ENCODE peak calls at places on chromosomes 1 and 21, in five cellular contexts. L is endothelial cell of umbilical vein, M is astrocyte, U is PC-3, J is HCT116. G is an unnamed sample.

GRCh38 chr1:28718601-28719331 is 18.0 kb upstream of the YTHDF2 start:
- DNase-seq in M (peak; percentile 46), L (peak; percentile 10), J (no peak), U (no peak), G (no peak)

GRCh38 chr1:95033843-95034242 is 38.9 kb downstream of the ALG14 start:
- DNase-seq in U (no peak), J (no peak), L (no peak), M (peak; percentile 63), G (no peak)

GRCh38 chr1:180951881-180952656 is 39.4 kb downstream of the KIAA1614 start:
- DNase-seq in M (no peak), U (no peak), L (no peak), J (no peak), G (no peak)

GRCh38 chr1:154434346-154435075 is 29.4 kb downstream of the IL6R start:
- DNase-seq in L (no peak), J (no peak), U (no peak), M (peak; percentile 16), G (no peak)

GRCh38 chr1:118983558-118984021 is 4.6 kb downstream of the TBX15 start:
- DNase-seq in J (no peak), M (no peak), L (no peak), U (no peak), G (no peak)

GRCh38 chr1:5725855-5726585 is 266.2 kb downstream of the NPHP4 start:
- DNase-seq in U (no peak), M (no peak), J (no peak), L (no peak), G (no peak)

GRCh38 chr1:59408608-59409007 is 111.7 kb downstream of the FGGY start:
- DNase-seq in L (peak; percentile 36), J (no peak), U (no peak), M (peak; percentile 40), G (no peak)

GRCh38 chr21:44455524-44456206 is 355 bp downstream of the LRRC3 start:
- DNase-seq in J (no peak), L (peak; percentile 27), U (peak; percentile 49), M (no peak), G (peak; percentile 50)

GRCh38 chr1:90970208-90970607 is 51.6 kb downstream of the ZNF644 start:
- DNase-seq in U (no peak), L (no peak), J (no peak), M (no peak), G (no peak)

GRCh38 chr1:100735244-100735643 is 15.7 kb downstream of the VCAM1 start:
- DNase-seq in U (no peak), M (no peak), L (no peak), J (no peak), G (no peak)

GRCh38 chr1:204959374-204959773 is 83.6 kb upstream of the CNTN2 start:
- DNase-seq in U (no peak), J (no peak), L (no peak), M (no peak), G (no peak)

GRCh38 chr1:208230668-208231529 is 13.3 kb downstream of the PLXNA2 start:
- DNase-seq in J (no peak), M (no peak), L (no peak), U (no peak), G (no peak)

GRCh38 chr1:2158272-2158671 is 36.3 kb downstream of the FAAP20 start:
- DNase-seq in M (no peak), U (no peak), L (no peak), J (no peak), G (no peak)

GRCh38 chr1:65493792-65494191 is 73.3 kb downstream of the LEPR start:
- DNase-seq in M (no peak), L (peak; percentile 90), J (no peak), U (no peak), G (no peak)

GRCh38 chr1:201307760-201308499 is 24.6 kb downstream of the PKP1 start:
- DNase-seq in M (no peak), J (peak; percentile 60), L (no peak), U (peak; percentile 100), G (no peak)

GRCh38 chr1:228141871-228142615 is 2.0 kb downstream of the GUK1 start:
- DNase-seq in L (peak; percentile 42), M (peak; percentile 82), U (peak; percentile 71), J (no peak), G (peak; percentile 78)

DNA sequence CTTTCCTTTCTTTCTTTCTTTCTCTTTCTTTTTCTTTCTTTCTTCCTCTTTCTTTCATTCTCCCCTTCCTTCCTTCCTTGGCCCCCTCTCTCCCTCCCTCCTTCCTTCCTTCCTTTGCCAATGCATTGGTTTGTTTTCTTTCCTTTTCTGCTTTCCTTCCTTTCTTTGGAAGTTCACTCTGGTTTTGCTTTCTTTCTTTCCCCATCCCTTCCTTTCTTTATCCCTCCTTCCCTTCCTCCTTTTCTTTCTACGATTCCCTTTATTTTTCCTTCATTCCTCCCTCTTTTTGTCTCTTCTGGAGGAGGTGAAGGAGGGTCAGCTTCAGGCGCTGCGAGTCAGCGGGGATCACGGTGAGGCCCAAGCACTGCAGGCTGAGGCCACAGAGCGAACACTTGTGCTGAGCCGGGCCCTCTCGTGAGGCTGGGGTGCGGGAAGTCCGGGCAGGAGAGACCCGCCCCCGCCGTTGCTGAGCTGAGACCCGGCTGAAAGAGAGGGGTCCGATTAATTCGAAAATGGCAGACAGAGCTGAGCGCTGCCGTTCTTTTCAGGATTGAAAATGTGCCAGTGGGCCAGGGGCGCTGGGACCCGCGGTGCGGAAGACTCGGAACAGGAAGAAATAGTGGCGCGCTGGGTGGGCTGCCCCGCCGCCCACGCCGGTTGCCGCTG is 1.5 kb downstream of the SIM2 start:
- DNase-seq in U (no peak), L (no peak), J (no peak), M (no peak), G (peak; percentile 57)
- H4K20me1 ChIP-seq in U (peaks cover 50% of the 10 kb centered on the region), L (no peaks in the 10 kb centered on the region), J (no peaks in the 10 kb centered on the region), M (peaks cover 56% of the 10 kb centered on the region), G (no peaks in the 10 kb centered on the region)

GRCh38 chr1:152107984-152108898 is 7.0 kb downstream of the TCHH start:
- DNase-seq in J (peak; percentile 63), M (peak; percentile 48), U (no peak), L (peak; percentile 17), G (no peak)
- TF ChIP-seq EZH2 in J (no peak), M (peak; percentile 28), U (no peak), L (peak; percentile 56), G (no peak)

DNA sequence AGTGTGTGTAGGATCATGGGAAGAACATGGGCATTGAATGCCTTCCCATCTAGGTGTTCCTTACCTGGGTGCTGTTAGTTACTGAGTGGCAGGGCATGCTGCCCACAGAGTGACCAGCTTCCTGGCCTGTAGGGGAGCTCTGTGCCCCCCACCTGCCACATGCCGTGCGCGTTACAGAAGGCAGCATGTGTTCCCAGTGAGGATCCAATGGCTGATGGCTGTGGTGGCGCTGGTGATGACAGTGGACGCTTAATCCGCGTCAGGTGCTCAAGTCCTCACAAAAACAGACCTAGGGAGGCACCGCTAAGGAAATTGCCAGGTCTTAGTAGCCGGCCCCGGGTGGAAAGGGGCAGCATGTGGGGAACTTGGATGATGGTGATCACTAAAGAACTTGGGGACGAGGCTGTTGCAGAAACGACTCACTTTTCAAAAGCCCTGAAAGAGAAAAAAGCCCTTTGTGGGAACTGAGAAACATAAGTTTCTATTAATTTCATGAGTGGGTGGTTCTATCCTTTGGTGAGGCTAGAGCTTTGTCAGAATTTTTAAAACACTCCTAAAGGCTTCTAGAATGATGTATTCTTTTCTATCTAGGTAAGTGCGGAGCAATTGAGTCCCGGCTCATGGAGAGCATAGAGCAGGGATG is 93.2 kb downstream of the PRDM2 start:
- DNase-seq in M (no peak), U (no peak), L (no peak), J (no peak), G (no peak)
- H4K20me1 ChIP-seq in M (peaks cover 79% of the 10 kb centered on the region), U (no peaks in the 10 kb centered on the region), L (no peaks in the 10 kb centered on the region), J (no peaks in the 10 kb centered on the region), G (peaks cover 47% of the 10 kb centered on the region)

GRCh38 chr1:921011-921837 is 2.5 kb upstream of the SAMD11 start:
- DNase-seq in M (peak; percentile 59), L (peak; percentile 56), U (peak; percentile 68), J (peak; percentile 59), G (peak; percentile 69)
- TF ChIP-seq EZH2 in M (no peak), L (no peak), U (no peak), J (no peak), G (peak; percentile 34)

GRCh38 chr1:203672354-203672753 is 45.7 kb downstream of the ATP2B4 start:
- DNase-seq in M (peak; percentile 67), U (no peak), L (peak; percentile 84), J (no peak), G (no peak)
- H4K20me1 ChIP-seq in M (peaks cover 33% of the 10 kb centered on the region), U (no peaks in the 10 kb centered on the region), L (no peaks in the 10 kb centered on the region), J (no peaks in the 10 kb centered on the region), G (peaks cover 12% of the 10 kb centered on the region)

DNA sequence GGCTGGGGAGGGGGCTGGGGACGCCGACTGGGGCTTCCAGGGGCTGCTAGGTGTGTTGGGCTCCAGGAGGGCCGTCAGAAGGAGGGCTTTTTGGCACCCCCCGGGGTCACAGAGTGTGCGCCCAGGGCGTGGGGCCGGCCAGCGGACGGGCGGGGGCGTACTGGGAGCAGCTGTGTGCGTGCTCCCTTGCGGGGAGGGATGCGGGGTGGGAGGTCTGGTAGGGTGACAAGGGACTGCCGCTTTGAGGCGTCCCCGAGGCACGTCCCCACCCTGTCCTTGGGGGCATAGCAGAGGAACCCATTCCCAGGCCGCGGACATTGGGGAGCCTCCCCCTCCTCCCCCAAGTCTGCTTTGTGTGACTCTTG is 1.1 kb downstream of the FOXO6 start:
- DNase-seq in L (no peak), U (no peak), J (no peak), M (no peak), G (no peak)
- TF ChIP-seq EZH2 in L (no peak), U (no peak), J (no peak), M (peak; percentile 3), G (no peak)

G was measured in DND-41.